ENCODE peak calls at places on chromosomes 2 and 18, in five cellular contexts. I is renal cortical epithelial cell, G is Right ventricle myocardium inferior, D is NCI-H2029, K is Right ventricle myocardium superior. R is an unnamed sample.

GRCh38 chr18:57210101-57210661 is 63.3 kb downstream of the BOD1L2 start:
- DNase-seq in I (peak; percentile 88), G (no peak), D (no peak), K (peak; percentile 46), R (peak; percentile 94)

GRCh38 chr2:155176345-155176744 is 477.9 kb downstream of the KCNJ3 start:
- DNase-seq in I (no peak), G (no peak), D (no peak), K (no peak), R (no peak)

GRCh38 chr2:54271843-54272600 is 16.0 kb upstream of the TSPYL6 start:
- DNase-seq in I (no peak), G (no peak), D (no peak), K (no peak), R (no peak)

GRCh38 chr18:1094408-1094807 is 189.7 kb downstream of the ADCYAP1 start:
- DNase-seq in I (peak; percentile 72), G (no peak), D (no peak), K (no peak), R (peak; percentile 73)

GRCh38 chr18:57627488-57627887 is 5.9 kb upstream of the NARS1 start:
- DNase-seq in I (peak; percentile 25), G (no peak), D (no peak), K (no peak), R (peak; percentile 64)

GRCh38 chr2:186848873-186849578 is at the start of gene ZSWIM2:
- DNase-seq in I (peak; percentile 76), G (peak; percentile 69), D (peak; percentile 84), K (peak; percentile 72), R (peak; percentile 61)

GRCh38 chr18:48583568-48583967 is 44.7 kb downstream of the CTIF start:
- DNase-seq in I (no peak), G (no peak), D (no peak), K (no peak), R (peak; percentile 7)

GRCh38 chr2:127700527-127701192 is 637 bp upstream of the SFT2D3 start:
- DNase-seq in I (peak; percentile 23), G (peak; percentile 86), D (no peak), K (peak; percentile 75), R (peak; percentile 74)

GRCh38 chr18:58212274-58212673 is 168.2 kb downstream of the NEDD4L start:
- DNase-seq in I (no peak), G (no peak), D (no peak), K (no peak), R (no peak)

GRCh38 chr18:4455113-4455811 is at the start of gene DLGAP1:
- DNase-seq in I (no peak), G (peak; percentile 56), D (no peak), K (peak; percentile 37), R (peak; percentile 60)

GRCh38 chr2:238063414-238064189 is 2.8 kb downstream of the SCLY start:
- DNase-seq in I (no peak), G (no peak), D (no peak), K (no peak), R (no peak)

GRCh38 chr18:26764584-26764983 is 100.9 kb downstream of the AQP4 start:
- DNase-seq in I (no peak), G (no peak), D (no peak), K (no peak), R (no peak)

GRCh38 chr18:2997846-2998599 is 14.9 kb downstream of the LPIN2 start:
- DNase-seq in I (no peak), G (no peak), D (no peak), K (no peak), R (no peak)

GRCh38 chr2:8408560-8409460 is 273.0 kb upstream of the ID2 start:
- DNase-seq in I (no peak), G (no peak), D (no peak), K (no peak), R (no peak)

GRCh38 chr18:37491526-37491925 is 74.1 kb downstream of the CELF4 start:
- DNase-seq in I (no peak), G (peak; percentile 28), D (no peak), K (no peak), R (no peak)

GRCh38 chr2:66581461-66582363 is 146.8 kb downstream of the MEIS1 start:
- DNase-seq in I (no peak), G (no peak), D (no peak), K (no peak), R (no peak)

GRCh38 chr2:157339965-157340655 is 14.5 kb upstream of the ERMN start:
- DNase-seq in I (no peak), G (no peak), D (no peak), K (no peak), R (no peak)

GRCh38 chr2:58895849-58896248 is 654.7 kb upstream of the FANCL start:
- DNase-seq in I (no peak), G (peak; percentile 65), D (no peak), K (peak; percentile 63), R (no peak)

GRCh38 chr2:110891626-110892025 is 159.3 kb downstream of the ACOXL start:
- DNase-seq in I (no peak), G (no peak), D (no peak), K (no peak), R (no peak)

GRCh38 chr2:203808041-203808750 is 59.4 kb upstream of the CTLA4 start:
- DNase-seq in I (peak; percentile 47), G (no peak), D (no peak), K (no peak), R (peak; percentile 72)

GRCh38 chr2:240411261-240412160 is 24.0 kb upstream of the GPC1 start:
- DNase-seq in I (no peak), G (peak; percentile 46), D (no peak), K (peak; percentile 10), R (no peak)

GRCh38 chr2:3335001-3335400 is 42.6 kb downstream of the EIPR1 start:
- DNase-seq in I (no peak), G (no peak), D (no peak), K (no peak), R (no peak)

GRCh38 chr2:209368406-209368805 is 55.4 kb upstream of the MAP2 start:
- DNase-seq in I (no peak), G (no peak), D (no peak), K (no peak), R (peak; percentile 21)

GRCh38 chr2:51795248-51795888 is 763.4 kb upstream of the NRXN1 start:
- DNase-seq in I (no peak), G (no peak), D (peak; percentile 25), K (no peak), R (peak; percentile 8)